ENCODE peak calls at places on chromosomes 3 and 15, in six cellular contexts. J is osteocyte, A is fibroblast of villous mesenchyme, M is sigmoid colon, S is chondrocyte, I is colonic mucosa. U is an unnamed sample.

GRCh38 chr15:55319537-55320325 is 709 bp downstream of the PIGB start:
- DNase-seq in J (no peak), A (peak), M (no peak), S (no peak), I (peak), U (peak)

GRCh38 chr3:101144080-101144479 is 150.9 kb upstream of the ABI3BP start:
- DNase-seq in J (no peak), A (no peak), M (no peak), S (no peak), I (no peak), U (no peak)

GRCh38 chr15:48705381-48705780 is 59.9 kb upstream of the FBN1 start:
- DNase-seq in J (no peak), A (no peak), M (no peak), S (no peak), I (no peak), U (no peak)

GRCh38 chr3:152403632-152404066 is 134.9 kb downstream of the MBNL1 start:
- DNase-seq in J (no peak), A (peak), M (peak), S (no peak), I (no peak), U (no peak)

GRCh38 chr3:31421280-31422048 is 111.3 kb upstream of the STT3B start:
- DNase-seq in J (no peak), A (no peak), M (no peak), S (no peak), I (no peak), U (no peak)

GRCh38 chr3:178392553-178392952 is 143.7 kb upstream of the KCNMB2 start:
- DNase-seq in J (no peak), A (peak), M (no peak), S (no peak), I (no peak), U (no peak)

GRCh38 chr3:15585111-15585844 is 16.1 kb downstream of the HACL1 start:
- DNase-seq in J (no peak), A (no peak), M (no peak), S (no peak), I (no peak), U (no peak)

GRCh38 chr3:178508443-178508825 is 27.8 kb upstream of the KCNMB2 start:
- DNase-seq in J (no peak), A (peak), M (no peak), S (no peak), I (no peak), U (no peak)

GRCh38 chr15:96171271-96171739 is 159.2 kb upstream of the NR2F2 start:
- DNase-seq in J (no peak), A (no peak), M (no peak), S (no peak), I (no peak), U (no peak)

DNA sequence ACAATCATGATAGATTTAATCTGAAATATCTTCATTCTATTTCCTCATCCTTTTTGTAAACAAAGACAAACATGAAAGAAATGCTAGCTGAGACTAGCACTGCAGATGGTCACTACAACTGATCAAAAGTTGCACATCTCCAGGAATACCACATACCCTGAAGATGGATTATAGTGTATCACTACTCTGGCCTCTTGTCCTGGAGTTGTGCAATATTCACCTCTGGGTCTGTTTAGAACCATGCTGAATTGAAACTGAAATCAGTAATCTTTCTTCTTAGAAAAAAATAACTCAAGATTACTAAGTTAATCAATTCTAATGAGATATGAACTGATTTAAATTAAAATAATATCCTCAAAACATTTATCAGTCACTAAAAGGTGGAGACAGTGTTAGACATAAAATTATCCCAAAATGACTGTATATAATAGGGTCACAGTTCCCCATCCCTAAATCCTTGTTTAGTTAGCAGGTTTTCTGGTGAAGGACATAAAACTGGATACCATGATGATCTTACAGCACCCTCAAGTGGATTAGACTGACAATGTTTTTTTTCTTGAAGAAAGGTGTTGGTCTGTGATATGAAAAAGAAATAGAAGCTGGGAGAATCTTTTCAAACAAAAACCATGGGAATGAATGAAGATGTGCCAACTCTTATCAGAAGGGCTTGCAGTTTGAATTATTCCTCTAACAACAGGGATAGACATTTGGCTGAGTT is 7.2 kb upstream of the TTC14 start:
- DNase-seq in J (no peak), A (peak), M (no peak), S (no peak), I (no peak), U (peak)
- TF ChIP-seq CTCF in J (peak), A (peak), M (no peak), S (peak), I (no peak), U (peak)

DNA sequence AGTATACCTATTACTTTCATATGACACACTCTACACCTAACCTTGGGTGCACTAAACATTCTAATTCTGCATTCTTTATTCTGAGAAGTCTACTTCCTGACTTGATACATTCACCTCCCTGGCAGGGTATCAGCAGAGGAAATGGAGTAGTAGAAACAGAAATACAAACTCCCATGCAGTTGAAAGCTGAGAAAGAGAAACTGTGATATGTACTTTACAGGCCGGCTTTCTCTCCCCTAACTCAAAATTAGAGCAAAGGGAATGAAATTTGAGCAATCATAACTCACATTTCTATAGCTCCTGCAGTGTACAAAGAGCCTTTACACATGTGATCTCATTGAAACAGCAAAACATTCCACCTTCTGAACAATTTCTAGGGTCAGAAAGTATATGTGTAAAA is 135.5 kb upstream of the COL8A1 start:
- DNase-seq in J (no peak), A (peak), M (no peak), S (no peak), I (no peak), U (no peak)
- TF ChIP-seq CTCF in J (no peak), A (no peak), M (no peak), S (no peak), I (no peak), U (no peak)

DNA sequence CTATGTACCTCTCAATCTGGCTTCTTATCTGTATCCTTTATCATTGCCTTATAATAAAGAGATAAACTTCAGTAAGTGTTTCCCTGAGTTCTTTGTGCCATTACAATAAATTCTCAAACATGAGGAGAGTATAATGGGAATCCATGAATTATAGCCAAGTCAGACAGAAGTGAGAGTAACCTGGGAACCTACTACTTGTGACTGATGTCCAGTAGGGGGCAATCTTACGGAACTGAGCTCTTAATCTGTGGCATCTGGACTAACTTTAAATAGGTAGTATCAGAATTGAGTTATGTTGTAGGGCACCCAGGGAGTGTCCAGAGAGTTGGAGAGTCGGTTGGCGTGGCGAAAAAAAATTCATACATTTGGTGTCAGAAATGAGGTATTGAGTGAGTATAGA is 542.6 kb downstream of the ZBBX start:
- DNase-seq in J (no peak), A (no peak), M (no peak), S (no peak), I (no peak), U (peak)
- TF ChIP-seq CTCF in J (peak), A (no peak), M (no peak), S (peak), I (no peak), U (no peak)

GRCh38 chr3:48413086-48413485 is 16.8 kb downstream of the PLXNB1 start:
- DNase-seq in J (no peak), A (no peak), M (peak), S (peak), I (no peak), U (no peak)
- TF ChIP-seq CTCF in J (no peak), A (no peak), M (no peak), S (no peak), I (no peak), U (no peak)

GRCh38 chr3:119206611-119207511 is 33.5 kb downstream of the UPK1B start:
- DNase-seq in J (no peak), A (no peak), M (no peak), S (no peak), I (no peak), U (no peak)
- TF ChIP-seq CTCF in J (no peak), A (no peak), M (no peak), S (no peak), I (no peak), U (no peak)

DNA sequence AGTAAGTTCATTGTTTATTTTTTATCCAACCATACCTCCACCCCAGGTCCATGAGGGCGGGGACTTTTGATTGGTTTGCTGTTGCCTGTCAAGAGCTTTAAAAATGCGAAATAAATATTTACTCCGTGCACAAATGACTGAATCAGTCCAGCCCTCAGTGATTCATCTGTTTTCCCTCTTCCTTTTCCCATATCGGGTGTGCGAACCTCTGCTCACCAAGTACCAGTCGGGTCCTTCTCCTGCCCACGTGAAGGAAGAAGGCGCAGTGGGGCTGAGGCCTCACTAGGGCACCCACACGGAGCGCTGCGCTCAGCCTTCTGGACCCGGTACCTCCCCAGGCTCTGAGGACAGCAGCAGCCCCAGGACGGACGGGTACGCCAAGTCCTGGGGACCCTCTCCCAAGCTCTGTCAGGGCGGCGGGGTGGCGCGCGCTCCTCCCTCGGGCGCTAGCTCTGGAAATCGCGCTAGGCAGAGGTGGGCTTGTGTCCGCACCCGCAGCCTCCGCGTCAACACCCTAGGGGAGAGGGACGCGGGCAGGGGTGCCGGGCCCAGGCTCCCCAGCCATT is 70.5 kb upstream of the EPHB3 start:
- DNase-seq in J (no peak), A (no peak), M (no peak), S (no peak), I (peak), U (no peak)
- TF ChIP-seq CTCF in J (no peak), A (no peak), M (no peak), S (no peak), I (no peak), U (no peak)

GRCh38 chr15:29734917-29735572 is 87.2 kb downstream of the TJP1 start:
- DNase-seq in J (no peak), A (peak), M (no peak), S (no peak), I (no peak), U (no peak)
- TF ChIP-seq CTCF in J (no peak), A (no peak), M (no peak), S (no peak), I (no peak), U (no peak)

U was measured in GM10248.